ENCODE peak calls at places on chromosomes 1 and 21, in eight cellular contexts. H, P, M, D, L, Z, R and Q are unnamed samples.
A peak's percentile ranks its signal among the peaks of the same experiment; 100 is the strongest.

GRCh38 chr1:171600852-171601251 is 21.2 kb upstream of the MYOCOS start:
- DNase-seq in R (no peak), M (no peak), H (no peak), P (no peak), D (no peak), L (no peak), Z (no peak), Q (no peak)

GRCh38 chr1:225596152-225596551 is 56.8 kb downstream of the ENAH start:
- DNase-seq in P (no peak), L (no peak), D (peak; percentile 24), H (no peak), R (no peak), Z (no peak), M (no peak), Q (peak; percentile 26)

GRCh38 chr21:39097335-39097861 is 85.9 kb downstream of the PSMG1 start:
- DNase-seq in L (no peak), Z (no peak), R (no peak), D (no peak), H (peak; percentile 38), P (no peak), M (peak; percentile 75), Q (no peak)

GRCh38 chr1:201020040-201020591 is 3.4 kb downstream of the KIF21B start:
- DNase-seq in H (no peak), D (no peak), L (no peak), R (no peak), Z (no peak), P (no peak), M (no peak), Q (no peak)

GRCh38 chr1:165407398-165407797 is 37.5 kb downstream of the RXRG start:
- DNase-seq in P (no peak), D (no peak), M (no peak), Z (no peak), R (no peak), H (no peak), L (no peak), Q (no peak)

GRCh38 chr1:30637183-30637969 is 86.0 kb downstream of the MATN1 start:
- DNase-seq in D (no peak), H (no peak), Z (no peak), P (no peak), R (no peak), M (no peak), L (no peak), Q (no peak)

GRCh38 chr1:109509176-109510134 is at the start of gene AMIGO1:
- DNase-seq in P (peak; percentile 37), M (no peak), L (no peak), R (peak; percentile 59), Z (peak; percentile 55), H (peak; percentile 43), D (peak; percentile 43), Q (peak; percentile 19)

GRCh38 chr1:6386371-6386949 is 7.1 kb downstream of the ACOT7 start:
- DNase-seq in D (peak; percentile 42), R (peak; percentile 63), H (no peak), M (no peak), L (no peak), P (peak; percentile 33), Z (no peak), Q (peak; percentile 54)

GRCh38 chr1:1204998-1205768 is 1.2 kb downstream of the TNFRSF18 start:
- DNase-seq in L (no peak), R (no peak), Z (no peak), M (no peak), H (no peak), D (no peak), P (no peak), Q (no peak)

GRCh38 chr1:5992814-5993552 is 758 bp upstream of the NPHP4 start:
- DNase-seq in P (no peak), L (peak; percentile 35), D (no peak), H (no peak), R (no peak), M (no peak), Z (no peak), Q (no peak)

GRCh38 chr1:23619299-23620188 is 60.2 kb upstream of the ID3 start:
- DNase-seq in M (no peak), D (peak; percentile 13), Z (peak; percentile 82), R (peak; percentile 30), L (no peak), P (no peak), H (no peak), Q (no peak)

GRCh38 chr21:34054259-34054658 is 19.1 kb upstream of the MRPS6 start:
- DNase-seq in Z (no peak), P (no peak), L (no peak), H (no peak), R (no peak), D (no peak), M (no peak), Q (no peak)

GRCh38 chr21:34047835-34048234 is 25.5 kb upstream of the MRPS6 start:
- DNase-seq in M (no peak), H (no peak), R (no peak), P (no peak), L (no peak), D (no peak), Z (no peak), Q (no peak)

GRCh38 chr21:34046917-34047316 is 26.5 kb upstream of the MRPS6 start:
- DNase-seq in R (no peak), D (no peak), H (no peak), Z (no peak), M (no peak), P (no peak), L (no peak), Q (no peak)

DNA sequence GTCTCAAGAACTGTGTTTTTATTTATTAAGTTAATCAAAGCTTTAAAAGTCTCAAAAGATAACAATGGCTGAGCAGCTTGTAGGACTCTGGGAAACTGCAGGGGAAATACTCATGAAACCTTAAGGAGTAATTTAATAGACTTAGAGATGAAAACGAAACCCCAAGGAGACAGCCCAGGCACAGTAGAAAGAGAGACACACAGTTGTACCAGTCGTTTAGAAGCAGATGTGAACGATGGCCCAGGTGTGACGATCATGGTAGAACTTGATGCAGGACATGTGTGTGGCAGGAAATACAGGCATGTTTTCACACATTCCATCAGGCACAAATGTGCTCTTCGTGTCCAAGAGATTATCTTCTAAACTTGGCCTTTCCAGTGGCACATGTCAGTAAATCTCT is 21.2 kb upstream of the MRPS6 start:
- DNase-seq in P (no peak), L (no peak), H (no peak), M (peak; percentile 6), Z (no peak), D (no peak), R (no peak), Q (no peak)
- TF ChIP-seq CTCF in P (no peak), L (no peak), H (no peak), M (no peak), Z (no peak), D (no peak), R (no peak), Q (no peak)

DNA sequence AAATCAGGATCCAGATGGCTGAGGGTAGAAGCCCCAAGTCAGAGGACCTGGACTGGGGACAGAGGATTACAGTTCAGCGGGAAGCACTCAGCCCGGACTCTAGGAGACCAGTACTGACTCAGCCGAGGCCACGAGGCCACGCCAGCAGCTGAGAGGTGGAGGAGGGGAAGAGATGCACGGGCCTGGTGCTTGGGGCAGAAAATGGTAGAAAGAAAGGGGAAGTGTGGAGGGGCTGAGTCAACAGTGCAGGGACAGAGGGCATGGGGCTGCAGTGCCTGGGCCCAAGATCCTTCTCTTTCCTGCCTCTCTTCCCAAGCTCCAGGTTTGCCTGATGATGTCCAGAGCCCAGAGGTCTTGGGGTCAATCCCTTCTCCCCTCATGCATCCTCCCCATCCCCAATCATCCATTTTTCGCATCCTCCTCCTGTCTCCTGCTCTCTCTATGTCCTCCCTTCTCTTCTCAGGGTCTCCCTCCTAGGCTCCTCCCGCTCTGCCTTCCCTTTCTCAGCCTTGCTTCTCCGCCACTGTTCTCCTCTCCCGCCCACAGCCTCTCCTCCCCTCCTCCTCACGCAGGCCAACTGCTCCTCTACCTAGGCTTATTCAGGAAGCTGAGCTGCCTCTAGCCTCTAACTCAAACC is 7.7 kb downstream of the ARHGEF2 start:
- DNase-seq in D (peak; percentile 88), M (peak; percentile 80), P (peak; percentile 85), H (peak; percentile 78), L (peak; percentile 84), Z (no peak), R (peak; percentile 78), Q (peak; percentile 79)
- H3K4me3 ChIP-seq in D (no peak overlapping the region), M (no peak overlapping the region), P (no peak overlapping the region), H (no peak overlapping the region), L (peak overlapping the region; percentile 46), Z (no peak overlapping the region), R (no peak overlapping the region), Q (no peak overlapping the region)

GRCh38 chr1:8767006-8767405 is 50.4 kb downstream of the RERE start:
- DNase-seq in H (no peak), R (no peak), Z (no peak), D (no peak), P (no peak), L (no peak), M (no peak), Q (no peak)

GRCh38 chr1:8765253-8765652 is 52.2 kb downstream of the RERE start:
- DNase-seq in M (no peak), P (no peak), D (no peak), R (peak; percentile 16), Z (no peak), H (no peak), L (no peak), Q (no peak)

GRCh38 chr1:8764301-8764937 is 53.0 kb downstream of the RERE start:
- DNase-seq in Z (no peak), P (no peak), L (no peak), H (no peak), R (peak; percentile 27), D (no peak), M (no peak), Q (peak; percentile 14)

GRCh38 chr1:8763888-8764287 is 53.6 kb downstream of the RERE start:
- DNase-seq in D (peak; percentile 9), P (peak; percentile 28), R (peak; percentile 48), M (no peak), Z (no peak), L (no peak), H (no peak), Q (peak; percentile 32)
- TF ChIP-seq CTCF in D (no peak), P (no peak), R (no peak), M (no peak), Z (no peak), L (no peak), H (no peak), Q (no peak)

DNA sequence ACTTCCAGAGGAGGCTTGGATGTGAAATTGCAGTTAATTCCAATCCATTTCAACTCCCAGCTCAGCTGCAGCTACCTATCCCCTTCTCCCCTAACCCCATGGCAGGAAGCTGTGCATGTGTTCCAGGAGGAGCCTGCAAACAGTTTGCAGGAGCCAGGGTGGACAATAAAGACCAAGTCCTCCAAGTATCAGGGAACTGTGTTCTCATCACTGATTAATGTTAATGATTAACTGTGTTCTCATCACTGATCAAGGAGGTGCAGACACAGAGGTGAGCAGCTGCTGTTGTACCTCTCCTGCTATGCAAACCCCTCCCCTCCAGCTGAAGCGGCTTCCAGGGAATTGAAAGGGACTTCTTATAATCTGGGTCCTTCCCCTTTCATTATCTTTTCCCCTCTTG is 19.2 kb downstream of the CLDN19 start:
- DNase-seq in P (no peak), D (no peak), Z (no peak), L (no peak), M (no peak), H (no peak), R (no peak), Q (no peak)
- H3K4me3 ChIP-seq in P (no peak overlapping the region), D (no peak overlapping the region), Z (no peak overlapping the region), L (no peak overlapping the region), M (no peak overlapping the region), H (no peak overlapping the region), R (no peak overlapping the region), Q (no peak overlapping the region)

GRCh38 chr21:17763286-17764037 is 55.7 kb downstream of the C21orf91 start:
- DNase-seq in L (no peak), D (no peak), Z (no peak), M (no peak), H (no peak), R (no peak), P (no peak), Q (no peak)
- TF ChIP-seq CTCF in L (no peak), D (no peak), Z (no peak), M (no peak), H (no peak), R (no peak), P (no peak), Q (no peak)

GRCh38 chr1:108051625-108052382 is 86.8 kb upstream of the VAV3 start:
- DNase-seq in Z (no peak), H (no peak), L (no peak), R (no peak), D (no peak), M (no peak), P (no peak), Q (no peak)
- H3K4me3 ChIP-seq in Z (no peak overlapping the region), H (no peak overlapping the region), L (no peak overlapping the region), R (no peak overlapping the region), D (no peak overlapping the region), M (no peak overlapping the region), P (no peak overlapping the region), Q (no peak overlapping the region)